ENCODE peak calls at places on chromosomes 4 and X, in six cellular contexts. One of them, this sample, is unnamed.

GRCh38 chr4:12723849-12724447 is 760.2 kb downstream of the RAB28 start:
- DNase-seq in neural progenitor cell: peak
- DNase-seq in left lung: no peak
- DNase-seq in ascending aorta: no peak
- DNase-seq in GM12865: no peak
- DNase-seq in Calu3: no peak
- DNase-seq in this sample: no peak

GRCh38 chrX:121308276-121308805 is 260.9 kb downstream of the GLUD2 start:
- DNase-seq in neural progenitor cell: peak
- DNase-seq in left lung: no peak
- DNase-seq in ascending aorta: no peak
- DNase-seq in GM12865: peak
- DNase-seq in Calu3: peak
- DNase-seq in this sample: no peak

GRCh38 chr4:157514711-157515110 is 294.2 kb downstream of the GRIA2 start:
- DNase-seq in neural progenitor cell: peak
- DNase-seq in left lung: no peak
- DNase-seq in ascending aorta: no peak
- DNase-seq in GM12865: peak
- DNase-seq in Calu3: no peak
- DNase-seq in this sample: no peak

GRCh38 chr4:146062325-146062715 is 113.2 kb upstream of the LSM6 start:
- DNase-seq in neural progenitor cell: no peak
- DNase-seq in left lung: no peak
- DNase-seq in ascending aorta: no peak
- DNase-seq in GM12865: peak
- DNase-seq in Calu3: no peak
- DNase-seq in this sample: no peak

GRCh38 chr4:159367421-159368105 is 264.7 kb downstream of the RAPGEF2 start:
- DNase-seq in neural progenitor cell: no peak
- DNase-seq in left lung: no peak
- DNase-seq in ascending aorta: no peak
- DNase-seq in GM12865: peak
- DNase-seq in Calu3: no peak
- DNase-seq in this sample: no peak

GRCh38 chr4:148116264-148116663 is 325.9 kb downstream of the NR3C2 start:
- DNase-seq in neural progenitor cell: no peak
- DNase-seq in left lung: no peak
- DNase-seq in ascending aorta: no peak
- DNase-seq in GM12865: no peak
- DNase-seq in Calu3: no peak
- DNase-seq in this sample: no peak

GRCh38 chr4:15755321-15755750 is 22.8 kb upstream of the CD38 start:
- DNase-seq in neural progenitor cell: no peak
- DNase-seq in left lung: no peak
- DNase-seq in ascending aorta: no peak
- DNase-seq in GM12865: peak
- DNase-seq in Calu3: no peak
- DNase-seq in this sample: no peak

GRCh38 chr4:52640808-52641595 is 18.1 kb downstream of the USP46 start:
- DNase-seq in neural progenitor cell: no peak
- DNase-seq in left lung: no peak
- DNase-seq in ascending aorta: no peak
- DNase-seq in GM12865: no peak
- DNase-seq in Calu3: no peak
- DNase-seq in this sample: no peak

GRCh38 chrX:65924938-65925507 is 114.9 kb downstream of the VSIG4 start:
- DNase-seq in neural progenitor cell: no peak
- DNase-seq in left lung: no peak
- DNase-seq in ascending aorta: no peak
- DNase-seq in GM12865: no peak
- DNase-seq in Calu3: no peak
- DNase-seq in this sample: no peak

GRCh38 chr4:183099537-183100297 is 660 bp downstream of the WWC2 start:
- DNase-seq in neural progenitor cell: peak
- DNase-seq in left lung: peak
- DNase-seq in ascending aorta: no peak
- DNase-seq in GM12865: no peak
- DNase-seq in Calu3: peak
- DNase-seq in this sample: peak

GRCh38 chrX:102863735-102864134 is 73.3 kb upstream of the RAB40AL start:
- DNase-seq in neural progenitor cell: peak
- DNase-seq in left lung: peak
- DNase-seq in ascending aorta: peak
- DNase-seq in GM12865: peak
- DNase-seq in Calu3: peak
- DNase-seq in this sample: peak
- TF ChIP-seq CTCF in neural progenitor cell: peak
- TF ChIP-seq CTCF in left lung: peak
- TF ChIP-seq CTCF in ascending aorta: peak
- TF ChIP-seq CTCF in GM12865: peak
- TF ChIP-seq CTCF in Calu3: peak
- TF ChIP-seq CTCF in this sample: no peak

DNA sequence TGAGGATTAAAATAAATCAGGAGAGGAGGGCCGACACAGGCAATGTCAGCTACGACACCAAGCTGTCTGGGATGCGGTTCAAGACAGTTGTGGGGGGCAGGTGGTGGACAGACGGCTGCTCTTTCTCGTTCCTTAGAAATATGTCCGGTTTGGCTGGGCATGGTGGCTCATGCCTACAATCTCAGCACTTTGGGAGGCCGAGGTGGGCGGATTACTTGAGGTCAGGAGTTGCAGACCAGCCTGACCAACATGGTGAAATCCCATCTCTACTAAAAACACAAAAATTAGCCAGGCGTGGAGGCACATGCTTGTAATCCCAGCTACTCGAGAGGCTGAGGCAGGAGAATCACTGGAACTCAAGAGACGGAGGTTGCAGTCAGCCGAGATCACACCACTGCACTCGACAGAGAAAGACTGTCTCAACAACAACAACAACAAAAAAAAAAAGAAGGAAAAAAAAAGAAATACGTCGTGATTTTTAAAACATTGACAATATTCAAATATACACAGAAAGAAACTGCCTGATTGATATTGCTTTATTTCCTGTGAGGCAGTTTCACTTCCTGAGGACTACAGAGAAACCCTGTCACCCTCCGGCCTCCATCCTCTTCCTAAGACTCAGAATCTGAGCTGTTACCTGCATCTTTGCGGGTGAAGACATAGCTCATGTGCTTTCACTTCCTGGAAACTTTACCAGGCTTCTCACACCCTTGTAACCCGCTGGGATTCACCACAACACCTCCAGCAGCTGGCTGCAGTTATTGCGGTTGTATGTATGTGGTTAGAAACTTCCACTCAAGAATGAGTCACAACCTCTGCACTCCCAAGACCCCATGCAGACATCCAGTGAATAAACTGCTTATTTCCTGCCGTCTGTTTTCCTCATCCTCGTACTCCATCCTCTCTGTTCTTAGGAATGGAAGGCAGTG is 63.8 kb upstream of the STS start:
- DNase-seq in neural progenitor cell: no peak
- DNase-seq in left lung: no peak
- DNase-seq in ascending aorta: peak
- DNase-seq in GM12865: peak
- DNase-seq in Calu3: peak
- DNase-seq in this sample: peak
- TF ChIP-seq CTCF in neural progenitor cell: no peak
- TF ChIP-seq CTCF in left lung: no peak
- TF ChIP-seq CTCF in ascending aorta: no peak
- TF ChIP-seq CTCF in GM12865: no peak
- TF ChIP-seq CTCF in Calu3: no peak
- TF ChIP-seq CTCF in this sample: no peak

GRCh38 chr4:87974856-87975462 is 555 bp upstream of the SPP1 start:
- DNase-seq in neural progenitor cell: no peak
- DNase-seq in left lung: peak
- DNase-seq in ascending aorta: no peak
- DNase-seq in GM12865: no peak
- DNase-seq in Calu3: peak
- DNase-seq in this sample: no peak

GRCh38 chr4:87975466-87975865 is at the start of gene SPP1:
- DNase-seq in neural progenitor cell: peak
- DNase-seq in left lung: peak
- DNase-seq in ascending aorta: no peak
- DNase-seq in GM12865: peak
- DNase-seq in Calu3: peak
- DNase-seq in this sample: no peak

GRCh38 chr4:87971866-87972265 is 3.6 kb upstream of the SPP1 start:
- DNase-seq in neural progenitor cell: no peak
- DNase-seq in left lung: no peak
- DNase-seq in ascending aorta: no peak
- DNase-seq in GM12865: no peak
- DNase-seq in Calu3: no peak
- DNase-seq in this sample: no peak

GRCh38 chr4:87977521-87978278 is 2.2 kb downstream of the SPP1 start:
- DNase-seq in neural progenitor cell: no peak
- DNase-seq in left lung: no peak
- DNase-seq in ascending aorta: no peak
- DNase-seq in GM12865: no peak
- DNase-seq in Calu3: no peak
- DNase-seq in this sample: no peak

DNA sequence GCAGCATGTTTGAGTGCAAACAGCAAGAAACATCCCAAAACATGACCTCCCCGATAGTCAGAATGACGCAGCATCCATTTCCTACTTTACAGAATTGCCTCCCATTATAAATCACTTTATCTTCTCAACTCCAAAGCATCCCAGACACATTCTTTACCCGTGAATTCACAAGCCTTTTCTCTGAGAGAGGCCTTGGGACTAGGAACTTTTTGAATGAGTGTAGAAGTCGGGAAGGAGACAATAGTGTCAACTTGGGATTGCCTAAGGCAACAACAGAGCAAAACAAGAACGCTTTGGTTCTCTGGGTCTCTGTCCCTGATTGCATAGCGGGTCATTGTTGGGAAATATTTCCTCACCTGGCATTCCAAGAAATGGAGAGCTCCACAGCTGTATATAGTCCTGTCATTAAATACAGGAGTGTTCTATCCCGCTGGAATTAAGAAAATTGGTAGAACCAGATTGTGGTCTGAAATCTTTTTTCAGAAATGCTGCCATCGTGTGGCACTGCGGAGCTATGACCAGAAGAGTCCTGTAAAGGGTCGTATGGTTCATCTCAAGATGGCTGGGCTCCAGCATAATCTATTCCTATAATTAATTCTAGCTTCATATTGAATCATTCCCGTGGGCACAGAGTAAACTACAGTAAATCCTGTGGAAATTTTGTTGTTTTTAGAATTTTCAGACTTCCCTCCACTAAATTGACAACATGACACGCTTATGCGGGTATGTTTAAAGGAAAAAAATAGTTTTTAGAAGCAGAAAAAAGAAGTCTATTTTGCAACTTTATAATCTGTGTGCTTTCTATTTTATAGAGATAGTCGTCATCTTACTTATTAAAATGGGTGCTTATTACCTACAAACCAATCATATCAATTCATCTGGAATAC is 2.0 kb upstream of the SPP1 start:
- DNase-seq in neural progenitor cell: peak
- DNase-seq in left lung: peak
- DNase-seq in ascending aorta: no peak
- DNase-seq in GM12865: peak
- DNase-seq in Calu3: peak
- DNase-seq in this sample: no peak
- TF ChIP-seq CTCF in neural progenitor cell: peak
- TF ChIP-seq CTCF in left lung: peak
- TF ChIP-seq CTCF in ascending aorta: peak
- TF ChIP-seq CTCF in GM12865: peak
- TF ChIP-seq CTCF in Calu3: no peak
- TF ChIP-seq CTCF in this sample: no peak

GRCh38 chr4:80221161-80221560 is 23.9 kb downstream of the PRDM8 start:
- DNase-seq in neural progenitor cell: no peak
- DNase-seq in left lung: no peak
- DNase-seq in ascending aorta: no peak
- DNase-seq in GM12865: no peak
- DNase-seq in Calu3: no peak
- DNase-seq in this sample: no peak
- TF ChIP-seq CTCF in neural progenitor cell: peak
- TF ChIP-seq CTCF in left lung: no peak
- TF ChIP-seq CTCF in ascending aorta: no peak
- TF ChIP-seq CTCF in GM12865: no peak
- TF ChIP-seq CTCF in Calu3: no peak
- TF ChIP-seq CTCF in this sample: no peak

This sample was measured in activated B cell treated with CpG ODN at 0.5 μM for 24 hours.